ENCODE peak calls at places on chromosome 20, in seven cellular contexts. J is H1, V is K562, L is HCT116, T is GM12878, M is HepG2, K is SK-N-SH. I is an unnamed sample.

GRCh38 chr20:44714701-44715494 is at the start of gene CCN5:
- DNase-seq in K (peak), V (peak), M (peak), L (peak), J (no peak), T (no peak), I (peak)

GRCh38 chr20:10047427-10047826 is 12.6 kb downstream of the ANKEF1 start:
- DNase-seq in J (peak), M (peak), L (no peak), T (no peak), V (no peak), K (peak), I (peak)

GRCh38 chr20:9179867-9180266 is 111.0 kb downstream of the PLCB4 start:
- DNase-seq in T (no peak), J (no peak), M (no peak), V (no peak), K (no peak), L (no peak), I (no peak)

GRCh38 chr20:25622450-25623224 is 1.2 kb downstream of the NANP start:
- DNase-seq in J (no peak), T (no peak), V (no peak), L (no peak), K (no peak), M (peak), I (peak)

GRCh38 chr20:59690101-59690500 is 85.8 kb downstream of the PHACTR3 start:
- DNase-seq in J (no peak), T (no peak), V (no peak), M (no peak), L (no peak), K (no peak), I (no peak)

GRCh38 chr20:47720636-47721427 is 64.4 kb downstream of the SULF2 start:
- DNase-seq in T (no peak), K (no peak), M (no peak), L (no peak), J (no peak), V (no peak), I (no peak)

GRCh38 chr20:17618673-17619013 is 48.8 kb downstream of the DSTN start:
- DNase-seq in K (no peak), J (no peak), V (no peak), L (no peak), T (no peak), M (no peak), I (no peak)

GRCh38 chr20:50399003-50399916 is 110.9 kb upstream of the PTPN1 start:
- DNase-seq in T (no peak), V (peak), M (peak), K (no peak), J (no peak), L (no peak), I (no peak)

GRCh38 chr20:63626424-63627128 is at the start of gene GMEB2:
- DNase-seq in K (peak), M (peak), T (no peak), L (peak), V (peak), J (peak), I (peak)

GRCh38 chr20:63627129-63627699 is 313 bp upstream of the GMEB2 start:
- DNase-seq in L (peak), K (peak), T (peak), V (peak), M (peak), J (peak), I (peak)

GRCh38 chr20:63627700-63628245 is 872 bp upstream of the GMEB2 start:
- DNase-seq in V (peak), M (no peak), J (no peak), L (no peak), T (no peak), K (no peak), I (no peak)

GRCh38 chr20:63624486-63624885 is 2.4 kb downstream of the GMEB2 start:
- DNase-seq in J (no peak), V (no peak), K (no peak), M (peak), L (no peak), T (no peak), I (no peak)

GRCh38 chr20:63625771-63626423 is 1.0 kb downstream of the GMEB2 start:
- DNase-seq in M (peak), T (no peak), K (peak), L (no peak), V (peak), J (no peak), I (no peak)
- TF ChIP-seq JUND in M (no peak), T (no peak), K (no peak), L (no peak), V (no peak), J (no peak), I (no peak)

GRCh38 chr20:2402271-2402980 is 21.7 kb downstream of the TGM6 start:
- DNase-seq in V (no peak), T (no peak), K (peak), L (peak), M (peak), J (no peak), I (peak)
- TF ChIP-seq JUND in V (no peak), T (no peak), K (no peak), L (no peak), M (no peak), J (no peak), I (no peak)

DNA sequence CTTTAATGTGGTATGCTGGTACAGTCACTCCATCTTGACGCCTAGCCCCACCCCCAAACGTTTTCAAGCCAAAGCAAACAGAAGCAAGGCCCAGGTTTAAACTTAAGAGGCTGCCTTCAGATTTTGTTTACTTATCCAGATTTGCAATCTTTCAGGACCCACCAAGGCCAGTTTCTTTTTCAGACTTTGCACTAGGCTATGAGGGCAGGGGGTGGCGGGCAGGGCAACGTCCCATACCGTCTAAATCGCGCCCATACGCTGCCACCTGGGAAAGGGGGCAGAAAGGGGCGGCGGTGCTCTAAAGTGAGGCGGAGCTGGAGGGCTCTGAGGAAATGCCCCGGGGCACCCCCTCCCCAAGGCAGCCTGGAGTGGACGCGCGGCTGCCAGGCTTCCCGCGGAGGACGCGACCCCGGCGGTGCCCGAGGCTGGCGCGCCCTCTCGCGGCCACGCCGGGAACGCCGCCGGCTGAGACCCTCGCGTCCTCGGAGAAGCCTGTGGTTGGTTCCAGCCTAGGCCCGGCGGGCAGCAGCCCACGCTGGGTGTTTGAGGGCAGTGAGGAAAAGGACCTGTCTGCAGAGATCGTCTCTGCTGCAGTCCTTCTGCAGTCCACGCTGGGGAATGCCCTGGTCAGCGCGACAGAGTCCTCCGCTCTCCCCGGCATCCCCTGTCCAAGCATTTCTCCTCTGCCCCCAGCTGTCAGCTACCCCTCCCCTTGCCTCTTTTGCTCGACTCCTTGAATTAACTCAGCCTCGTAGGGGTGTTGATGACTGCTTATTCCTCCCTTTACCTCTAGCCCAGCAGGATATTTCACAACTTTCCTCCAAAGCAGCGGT is 129.2 kb upstream of the PRND start:
- DNase-seq in M (peak), V (peak), L (no peak), T (no peak), K (peak), J (peak), I (peak)
- TF ChIP-seq JUND in M (peak), V (no peak), L (no peak), T (no peak), K (no peak), J (no peak), I (no peak)

DNA sequence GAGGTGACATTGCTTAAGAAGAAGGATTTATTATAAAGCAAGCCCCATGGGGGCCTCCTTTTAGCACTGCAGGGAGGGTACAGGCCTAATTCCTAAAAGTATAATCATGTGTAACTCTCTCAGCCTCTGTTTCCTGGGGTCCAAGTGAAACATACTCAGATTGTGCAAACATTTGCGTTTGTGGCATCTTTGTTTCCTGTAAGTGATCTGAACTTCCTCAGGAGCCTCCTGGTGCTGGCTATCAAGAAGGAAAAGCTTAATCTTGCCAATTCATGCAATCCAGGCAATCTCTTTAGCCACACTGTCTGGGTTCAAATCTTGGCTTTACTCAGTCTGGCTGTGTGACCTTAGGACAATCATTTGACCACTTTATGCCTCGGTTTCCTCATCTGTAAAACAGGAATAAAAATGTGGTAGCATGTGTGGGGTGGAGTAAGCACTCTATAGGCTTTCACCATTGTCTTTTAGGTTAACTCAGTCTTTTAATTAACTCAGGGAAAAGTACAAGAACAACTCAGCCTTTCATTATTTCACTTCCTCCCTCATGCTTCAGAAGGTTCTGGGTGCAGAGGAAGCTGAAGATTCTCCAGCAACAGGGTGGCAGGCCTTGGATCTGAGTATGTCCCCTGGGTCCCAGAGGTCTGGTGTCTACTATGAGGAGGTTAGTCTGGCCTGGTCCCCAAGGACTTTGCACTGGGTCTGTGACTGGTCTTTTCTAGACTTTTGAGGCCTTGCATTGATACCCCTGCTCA is 847 bp upstream of the SIRPB2 start:
- DNase-seq in M (no peak), J (no peak), V (no peak), L (no peak), K (no peak), T (no peak), I (no peak)
- TF ChIP-seq JUND in M (no peak), J (no peak), V (no peak), L (no peak), K (no peak), T (no peak), I (no peak)

GRCh38 chr20:37327748-37328147 is 18.2 kb upstream of the SRC start:
- DNase-seq in J (no peak), T (no peak), K (no peak), L (no peak), M (no peak), V (no peak), I (no peak)
- TF ChIP-seq JUND in J (no peak), T (no peak), K (no peak), L (no peak), M (no peak), V (no peak), I (no peak)

GRCh38 chr20:64240243-64241015 is 15.1 kb upstream of the PCMTD2 start:
- DNase-seq in L (no peak), M (no peak), T (no peak), V (no peak), K (no peak), J (no peak), I (no peak)

GRCh38 chr20:64238851-64239387 is 16.6 kb upstream of the PCMTD2 start:
- DNase-seq in J (no peak), V (no peak), M (peak), K (no peak), T (peak), L (no peak), I (no peak)

GRCh38 chr20:64241061-64241460 is 14.5 kb upstream of the PCMTD2 start:
- DNase-seq in T (no peak), J (no peak), K (no peak), V (peak), L (no peak), M (no peak), I (no peak)

GRCh38 chr20:64238115-64238825 is 17.3 kb upstream of the PCMTD2 start:
- DNase-seq in K (no peak), T (no peak), J (no peak), L (no peak), M (peak), V (no peak), I (peak)

DNA sequence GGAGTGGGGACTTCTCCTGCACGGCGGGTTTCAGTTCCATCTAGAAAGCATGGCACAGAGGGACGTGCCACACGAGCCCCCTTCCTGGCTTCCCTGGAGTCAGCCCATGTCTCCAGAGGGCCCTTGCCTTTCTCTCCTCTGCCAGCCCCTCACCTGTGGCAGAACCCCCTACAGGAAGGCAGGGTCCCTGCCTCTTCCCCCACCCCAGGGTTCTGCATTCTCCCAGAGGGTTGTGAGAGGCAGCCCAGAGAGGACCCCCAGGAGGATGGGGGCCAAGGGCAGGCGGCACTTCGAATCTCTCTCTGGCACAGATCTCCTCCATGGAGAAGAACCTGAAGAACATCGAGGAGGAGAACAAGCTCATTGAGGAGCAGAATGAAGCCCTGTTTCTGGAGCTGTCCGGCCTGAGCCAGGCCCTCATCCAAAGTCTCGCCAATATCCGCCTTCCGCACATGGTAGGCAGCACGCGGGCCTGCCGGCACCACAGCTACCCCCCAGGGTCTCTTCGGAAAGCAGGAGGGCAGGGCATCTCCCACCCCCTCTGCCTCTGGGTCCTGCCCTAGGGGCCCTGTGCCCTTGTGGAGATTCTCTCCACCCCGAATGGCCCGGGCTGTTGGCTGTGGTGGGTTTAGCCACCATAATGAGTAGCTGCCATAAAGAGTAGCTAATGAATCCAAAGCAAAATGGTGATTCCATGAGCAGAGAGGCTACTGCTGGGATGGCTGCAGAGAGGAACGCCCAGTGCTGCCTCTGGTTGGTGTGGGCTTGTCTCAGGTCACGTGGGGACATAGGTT is 15.9 kb upstream of the PCMTD2 start:
- DNase-seq in M (no peak), L (no peak), T (no peak), J (no peak), K (no peak), V (no peak), I (no peak)
- TF ChIP-seq JUND in M (no peak), L (no peak), T (no peak), J (no peak), K (no peak), V (no peak), I (no peak)

DNA sequence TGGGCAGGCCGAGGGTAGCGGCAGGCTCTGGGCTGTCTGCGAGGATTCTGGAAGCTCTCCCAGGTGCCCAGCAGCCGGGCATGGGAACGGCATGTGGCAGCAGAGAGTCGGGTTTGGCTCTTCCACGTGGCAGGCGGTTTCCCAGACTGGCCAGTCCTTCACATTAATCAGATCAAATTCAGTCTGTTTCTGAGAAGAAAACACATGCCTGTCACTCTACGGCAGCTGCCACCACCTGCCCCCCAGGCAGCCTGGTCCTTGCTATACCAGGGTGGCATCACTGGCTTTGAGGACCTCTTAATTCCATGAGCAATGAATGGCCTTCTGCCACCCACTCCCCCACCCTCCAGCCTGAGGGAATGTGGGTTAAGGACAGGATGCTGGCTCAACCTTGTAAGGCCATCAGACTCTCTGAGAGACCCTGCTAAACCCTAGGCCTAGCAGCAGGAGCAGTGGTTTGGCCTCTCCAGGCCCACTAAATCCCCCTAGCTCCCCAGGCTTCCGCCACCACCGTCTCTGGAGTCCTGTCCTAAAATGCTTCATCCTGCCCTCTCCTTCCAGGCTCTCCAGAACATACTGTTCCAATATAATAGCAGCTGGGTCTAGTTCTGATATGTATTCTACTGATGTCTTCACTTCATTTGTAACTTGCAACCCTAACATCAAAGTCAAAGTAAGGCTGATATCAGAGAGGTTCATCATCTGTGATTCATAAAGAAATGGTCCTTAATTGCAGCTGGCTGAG is 47.8 kb downstream of the PLCG1 start:
- DNase-seq in L (no peak), J (peak), K (peak), V (no peak), M (no peak), T (no peak), I (no peak)
- TF ChIP-seq JUND in L (no peak), J (no peak), K (no peak), V (no peak), M (no peak), T (no peak), I (no peak)

GRCh38 chr20:62409935-62410741 is 3.1 kb upstream of the CABLES2 start:
- DNase-seq in J (peak), K (peak), L (no peak), T (no peak), V (peak), M (peak), I (peak)
- TF ChIP-seq JUND in J (no peak), K (no peak), L (no peak), T (no peak), V (no peak), M (no peak), I (no peak)

GRCh38 chr20:56974499-56975250 is 291.8 kb downstream of the BMP7 start:
- DNase-seq in M (peak), V (peak), T (no peak), L (peak), J (peak), K (no peak), I (peak)

GRCh38 chr20:56975838-56976237 is 290.6 kb downstream of the BMP7 start:
- DNase-seq in J (no peak), K (no peak), M (no peak), L (no peak), V (no peak), T (no peak), I (no peak)

GRCh38 chr20:56981301-56981700 is 285.1 kb downstream of the BMP7 start:
- DNase-seq in K (no peak), L (no peak), M (no peak), T (no peak), V (no peak), J (no peak), I (no peak)

GRCh38 chr20:56978475-56978874 is 288.0 kb downstream of the BMP7 start:
- DNase-seq in L (no peak), M (no peak), T (no peak), V (no peak), J (no peak), K (no peak), I (no peak)

GRCh38 chr20:56979125-56979524 is 287.3 kb downstream of the BMP7 start:
- DNase-seq in L (no peak), M (no peak), T (no peak), K (no peak), V (no peak), J (no peak), I (no peak)
- TF ChIP-seq JUND in L (no peak), M (no peak), T (no peak), K (no peak), V (no peak), J (no peak), I (no peak)

I was measured in T47D.